ENCODE peak calls at places on chromosomes 1 and 21, in eight cellular contexts. F is cardiac fibroblast; P is activated CD8-positive, alpha-beta T cell treated with anti-CD3 and anti-CD28 coated beads, Interleukin-2, amount 10 ng/mL, durations not matched to agents 7 days and 5 days; O is H7; S is naive B cell; H is upper lobe of right lung; C is activated CD4-positive, alpha-beta T cell treated with anti-CD3 and anti-CD28 coated beads, Interleukin-2, amount 50 U/mL, for 1 hour; J is psoas muscle. X is an unnamed sample.

GRCh38 chr1:159908255-159908905 is 8.4 kb upstream of the CFAP45 start:
- DNase-seq in S (no peak), P (no peak), J (no peak), C (no peak), O (no peak), H (no peak), F (no peak), X (no peak)

GRCh38 chr1:58939666-58940370 is 156.0 kb upstream of the JUN start:
- DNase-seq in C (no peak), F (no peak), J (no peak), S (no peak), P (no peak), O (no peak), H (no peak), X (no peak)

GRCh38 chr1:2229032-2229920 is 1.2 kb downstream of the SKI start:
- DNase-seq in H (peak), J (peak), F (peak), O (peak), P (peak), S (peak), C (peak), X (peak)

GRCh38 chr1:45953934-45954333 is 150.5 kb downstream of the MAST2 start:
- DNase-seq in H (no peak), P (no peak), F (peak), J (no peak), O (peak), S (no peak), C (no peak), X (no peak)

GRCh38 chr1:178093958-178094751 is at the start of gene RASAL2:
- DNase-seq in C (no peak), S (peak), H (peak), O (peak), P (no peak), F (peak), J (peak), X (no peak)

GRCh38 chr1:156086256-156086662 is 4.0 kb upstream of the MEX3A start:
- DNase-seq in O (peak), P (no peak), J (no peak), C (no peak), F (peak), H (no peak), S (no peak), X (no peak)

GRCh38 chr1:151574575-151575529 is 34.7 kb downstream of the TUFT1 start:
- DNase-seq in F (peak), H (no peak), C (no peak), S (no peak), J (no peak), O (no peak), P (no peak), X (no peak)

GRCh38 chr1:200279810-200280411 is 129.9 kb downstream of the ZNF281 start:
- DNase-seq in P (peak), C (peak), J (no peak), F (peak), S (no peak), O (peak), H (no peak), X (peak)

GRCh38 chr1:3060601-3061551 is 8.1 kb upstream of the PRDM16 start:
- DNase-seq in J (no peak), C (no peak), S (no peak), O (peak), H (peak), P (no peak), F (no peak), X (no peak)

GRCh38 chr1:197618065-197618464 is 157.2 kb downstream of the DENND1B start:
- DNase-seq in J (no peak), S (no peak), F (peak), O (no peak), P (no peak), C (no peak), H (no peak), X (no peak)

GRCh38 chr1:62076286-62076685 is 118.4 kb upstream of the L1TD1 start:
- DNase-seq in H (no peak), P (no peak), C (no peak), F (peak), S (no peak), J (no peak), O (no peak), X (no peak)

GRCh38 chr1:21251773-21252471 is 38.3 kb downstream of the ECE1 start:
- DNase-seq in H (no peak), F (peak), O (no peak), C (no peak), P (no peak), J (no peak), S (no peak), X (no peak)

GRCh38 chr21:26756491-26757159 is 88.6 kb downstream of the ADAMTS1 start:
- DNase-seq in P (no peak), H (no peak), J (no peak), O (no peak), S (no peak), F (no peak), C (no peak), X (no peak)

GRCh38 chr1:19688041-19688842 is 23.6 kb downstream of the HTR6 start:
- DNase-seq in J (no peak), P (peak), H (no peak), O (no peak), S (no peak), C (peak), F (no peak), X (peak)

GRCh38 chr1:62727656-62728396 is 39.6 kb upstream of the DOCK7 start:
- DNase-seq in F (no peak), C (no peak), H (no peak), J (no peak), O (no peak), P (no peak), S (no peak), X (no peak)

GRCh38 chr1:222048030-222048632 is 306.2 kb upstream of the DUSP10 start:
- DNase-seq in P (no peak), C (no peak), S (no peak), J (no peak), F (peak), O (no peak), H (no peak), X (no peak)

GRCh38 chr1:35715568-35716002 is 3.1 kb downstream of the C1orf216 start:
- DNase-seq in O (peak), J (peak), F (peak), C (peak), H (peak), P (peak), S (peak), X (peak)

X was measured in CD4-positive, alpha-beta memory T cell.